ENCODE peak calls at places on chromosomes 7 and 10, in six cellular contexts. K is DND-41, S is PC-3, A is esophagus muscularis mucosa, W is astrocyte, R is neuronal stem cell. E is an unnamed sample. For H3K9me3 and H3K36me3, the result is how much of the 10 kb centered on the place peaks cover.

GRCh38 chr7:31986878-31987518 is 83.2 kb downstream of the PDE1C start:
- DNase-seq in K (no peak), S (peak), A (no peak), W (peak), R (no peak), E (peak)

GRCh38 chr7:21108182-21108581 is 319.7 kb upstream of the SP4 start:
- DNase-seq in K (no peak), S (peak), A (no peak), W (no peak), R (no peak), E (peak)

GRCh38 chr10:86262671-86263165 is 103.9 kb downstream of the GRID1 start:
- DNase-seq in K (no peak), S (no peak), A (no peak), W (no peak), R (no peak), E (no peak)

GRCh38 chr7:46993396-46993795 is 588.5 kb downstream of the TNS3 start:
- DNase-seq in K (no peak), S (no peak), A (no peak), W (no peak), R (no peak), E (no peak)

GRCh38 chr7:35251606-35252310 is 2.1 kb downstream of the TBX20 start:
- DNase-seq in K (no peak), S (no peak), A (no peak), W (no peak), R (no peak), E (no peak)

GRCh38 chr10:60963441-60964256 is 19.7 kb upstream of the RHOBTB1 start:
- DNase-seq in K (no peak), S (peak), A (no peak), W (peak), R (no peak), E (no peak)

GRCh38 chr10:68105820-68106219 is 3.5 kb upstream of the MYPN start:
- DNase-seq in K (no peak), S (peak), A (no peak), W (peak), R (no peak), E (peak)

GRCh38 chr10:132974249-132974796 is 32.0 kb upstream of the CFAP46 start:
- DNase-seq in K (no peak), S (no peak), A (no peak), W (no peak), R (no peak), E (no peak)

GRCh38 chr10:72001026-72001380 is 36.8 kb downstream of the CHST3 start:
- DNase-seq in K (no peak), S (no peak), A (no peak), W (no peak), R (no peak), E (no peak)

GRCh38 chr10:43691503-43691902 is 42.8 kb upstream of the ZNF32 start:
- DNase-seq in K (no peak), S (peak), A (no peak), W (no peak), R (no peak), E (peak)

GRCh38 chr10:78292987-78293865 is 259.6 kb downstream of the RPS24 start:
- DNase-seq in K (no peak), S (no peak), A (no peak), W (peak), R (peak), E (no peak)

GRCh38 chr7:66950763-66951162 is 29.7 kb downstream of the TMEM248 start:
- DNase-seq in K (no peak), S (no peak), A (no peak), W (peak), R (no peak), E (no peak)

GRCh38 chr7:2633538-2634264 is 1.9 kb downstream of the TTYH3 start:
- DNase-seq in K (peak), S (peak), A (no peak), W (peak), R (no peak), E (peak)

GRCh38 chr7:84548366-84549085 is 353.9 kb upstream of the SEMA3A start:
- DNase-seq in K (no peak), S (no peak), A (no peak), W (peak), R (peak), E (no peak)

GRCh38 chr10:123744226-123744536 is 78.0 kb downstream of the GPR26 start:
- DNase-seq in K (no peak), S (no peak), A (no peak), W (no peak), R (no peak), E (no peak)
- H3K9me3 ChIP-seq in K (under half), S (under half), A (under half), W (under half), R (under half), E (under half)

DNA sequence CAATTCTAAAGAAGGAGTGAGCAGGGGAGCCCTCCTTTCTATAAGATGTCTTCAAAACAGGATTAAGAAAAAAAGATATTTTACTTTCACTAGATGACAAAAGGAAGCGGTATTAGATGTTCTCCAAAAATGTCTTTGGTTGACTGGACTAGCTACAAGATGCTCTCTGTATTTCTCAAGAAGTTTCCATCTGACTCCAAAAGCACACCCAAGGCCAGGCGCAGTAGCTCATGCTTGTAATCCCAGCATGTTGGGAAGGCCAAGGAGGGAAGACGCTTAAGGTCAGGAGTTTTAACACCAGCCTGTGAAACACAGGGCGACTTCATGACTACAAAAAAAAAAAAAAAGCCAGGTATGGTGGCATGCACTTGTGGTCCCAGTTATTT is 84.5 kb downstream of the PIP4K2A start:
- DNase-seq in K (no peak), S (no peak), A (no peak), W (no peak), R (no peak), E (no peak)
- H3K4me3 ChIP-seq in K (no peak), S (no peak), A (no peak), W (no peak), R (no peak), E (no peak)

DNA sequence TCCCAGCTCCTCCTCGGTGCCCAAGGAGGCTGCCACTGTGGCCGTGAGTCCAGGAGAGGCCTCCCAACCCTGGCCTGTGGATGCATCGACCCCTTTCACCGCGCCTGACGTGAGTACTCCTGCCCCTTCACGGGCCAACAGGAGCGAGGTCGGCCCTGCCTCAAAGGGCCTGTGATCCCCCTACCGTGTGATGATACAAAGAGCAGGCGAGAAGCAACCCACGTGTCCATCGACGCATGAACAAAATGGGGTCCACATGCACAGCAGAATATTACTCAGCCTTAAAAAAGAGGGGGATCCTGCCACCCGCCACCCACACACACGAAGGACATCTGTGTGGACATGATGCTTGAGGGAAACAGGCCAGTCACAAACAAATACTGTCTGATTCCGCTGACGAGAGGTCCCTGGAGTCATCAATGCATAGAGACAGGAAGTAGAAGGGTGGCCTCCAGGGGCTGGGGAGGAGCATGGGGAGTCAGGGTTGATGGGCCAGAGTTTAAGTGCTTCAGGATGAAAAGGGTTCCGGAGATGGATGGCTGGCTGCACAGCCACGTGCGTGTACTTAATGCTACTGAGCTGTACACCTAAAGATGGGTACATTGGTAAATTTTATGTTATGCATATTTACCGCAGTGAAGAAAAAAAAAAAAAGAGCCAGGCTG is 151.9 kb downstream of the PRKAG2 start:
- DNase-seq in K (no peak), S (no peak), A (no peak), W (no peak), R (no peak), E (no peak)
- H3K36me3 ChIP-seq in K (under half), S (under half), A (under half), W (under half), R (under half), E (under half)

DNA sequence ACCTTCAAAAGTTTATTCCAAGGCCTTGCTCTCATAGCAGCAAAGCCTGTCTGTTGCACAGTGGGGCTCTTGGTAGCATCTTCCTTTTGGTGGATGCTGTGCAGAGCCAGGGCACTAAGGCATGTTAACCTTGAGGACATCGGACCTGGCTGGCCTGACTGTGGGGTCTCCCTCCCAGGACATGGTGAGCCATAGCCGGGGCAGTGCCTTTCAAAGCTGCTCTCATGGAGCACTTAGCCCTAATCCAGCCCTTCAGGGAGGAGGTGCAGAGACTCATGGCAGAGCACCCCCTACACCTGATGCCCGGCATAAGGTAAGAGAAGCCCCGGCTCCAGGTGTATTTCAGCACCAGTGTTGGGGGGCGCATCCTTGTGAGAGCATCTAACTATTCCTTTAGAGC is 941.4 kb upstream of the ZNF722 start:
- DNase-seq in K (no peak), S (no peak), A (no peak), W (no peak), R (no peak), E (no peak)
- H3K9me3 ChIP-seq in K (under half), S (under half), A (under half), W (under half), R (under half), E (under half)

GRCh38 chr7:19106308-19107141 is 10.9 kb downstream of the TWIST1 start:
- DNase-seq in K (no peak), S (no peak), A (no peak), W (no peak), R (peak), E (no peak)
- H3K4me3 ChIP-seq in K (no peak), S (peak), A (peak), W (peak), R (peak), E (peak)

DNA sequence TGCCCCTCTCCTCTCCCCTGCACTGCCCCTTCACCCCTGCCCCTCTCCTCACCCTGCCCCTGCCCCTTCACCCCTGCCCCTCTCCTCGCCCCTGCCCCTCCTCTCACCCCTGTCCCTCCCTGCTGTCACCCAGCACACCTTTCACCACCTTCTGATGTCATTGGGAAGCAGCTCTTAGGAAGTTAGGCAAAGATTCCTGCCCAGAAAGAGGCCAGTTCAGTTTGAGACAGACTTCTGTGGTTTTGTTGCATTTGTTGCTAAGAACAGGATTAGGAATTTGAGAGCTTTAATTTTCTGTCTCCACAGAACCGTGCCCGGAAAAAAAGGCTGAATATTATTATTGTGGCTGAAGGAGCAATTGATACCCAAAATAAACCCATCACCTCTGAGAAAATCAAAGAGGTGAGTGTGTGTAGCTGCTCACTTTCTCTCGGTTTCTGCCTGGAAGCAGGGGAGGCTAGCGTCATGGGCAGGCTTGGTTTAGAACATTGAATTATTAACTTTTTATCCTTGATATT is 39.6 kb downstream of the PFKP start:
- DNase-seq in K (no peak), S (no peak), A (no peak), W (peak), R (no peak), E (no peak)
- H3K36me3 ChIP-seq in K (half or more), S (under half), A (half or more), W (under half), R (under half), E (half or more)

GRCh38 chr10:11184093-11184492 is 166.4 kb downstream of the CELF2 start:
- DNase-seq in K (no peak), S (no peak), A (no peak), W (no peak), R (no peak), E (no peak)
- H3K9me3 ChIP-seq in K (under half), S (under half), A (under half), W (under half), R (under half), E (under half)

GRCh38 chr7:27116962-27117686 is 13.4 kb downstream of the HOXA4 start:
- DNase-seq in K (no peak), S (no peak), A (no peak), W (peak), R (no peak), E (no peak)

GRCh38 chr7:27116521-27116946 is 14.0 kb downstream of the HOXA4 start:
- DNase-seq in K (no peak), S (no peak), A (no peak), W (peak), R (no peak), E (no peak)

GRCh38 chr7:27117687-27118491 is 12.7 kb downstream of the HOXA4 start:
- DNase-seq in K (no peak), S (no peak), A (no peak), W (peak), R (no peak), E (no peak)

GRCh38 chr7:27119412-27119911 is 11.1 kb downstream of the HOXA4 start:
- DNase-seq in K (no peak), S (no peak), A (no peak), W (peak), R (no peak), E (no peak)

DNA sequence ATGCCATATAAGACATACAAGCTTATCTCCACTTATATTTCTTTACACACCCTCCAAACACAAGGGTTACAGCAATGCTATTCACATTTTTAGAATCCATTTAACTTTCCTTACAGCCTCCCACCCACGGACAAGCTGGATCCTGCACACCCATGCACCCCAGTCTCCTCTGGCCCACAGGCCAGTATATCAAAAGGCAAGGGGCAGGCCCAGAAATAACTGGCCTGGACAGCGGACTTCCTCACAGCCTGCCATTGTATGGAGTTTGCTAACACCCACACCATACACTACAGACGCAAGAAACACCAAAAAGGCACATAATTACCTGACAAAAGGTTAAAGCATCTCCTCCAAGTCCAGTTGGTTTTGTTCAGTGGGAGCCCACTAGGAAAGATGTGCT is 12.0 kb downstream of the HOXA4 start:
- DNase-seq in K (no peak), S (no peak), A (no peak), W (no peak), R (no peak), E (no peak)
- H3K4me3 ChIP-seq in K (no peak), S (no peak), A (peak), W (peak), R (no peak), E (no peak)

GRCh38 chr7:6165521-6166325 is 106.7 kb downstream of the CYTH3 start:
- DNase-seq in K (no peak), S (no peak), A (no peak), W (no peak), R (no peak), E (no peak)
- H3K36me3 ChIP-seq in K (under half), S (under half), A (half or more), W (under half), R (under half), E (under half)

GRCh38 chr7:151503902-151504714 is 15.6 kb downstream of the RHEB start:
- DNase-seq in K (no peak), S (peak), A (no peak), W (peak), R (no peak), E (peak)
- H3K9me3 ChIP-seq in K (under half), S (under half), A (under half), W (under half), R (under half), E (under half)

E was measured in MG63.